ENCODE peak calls at places on chromosomes 2 and 18, in eight cellular contexts. P is right atrium auricular region, T is brain microvascular endothelial cell, E is HFF-Myc, U is mucosa of descending colon, M is kidney epithelial cell, R is tibial artery, I is astrocyte of the spinal cord. W is an unnamed sample.

GRCh38 chr2:160402997-160403979 is 90.3 kb downstream of the RBMS1 start:
- DNase-seq in P (no peak), T (no peak), E (no peak), U (no peak), M (no peak), R (no peak), I (no peak), W (no peak)

GRCh38 chr2:208929489-208929864 is 494.4 kb upstream of the MAP2 start:
- DNase-seq in P (no peak), T (no peak), E (no peak), U (no peak), M (peak; percentile 21), R (no peak), I (no peak), W (no peak)

GRCh38 chr2:182301093-182301492 is 125.7 kb downstream of the PDE1A start:
- DNase-seq in P (no peak), T (no peak), E (no peak), U (no peak), M (no peak), R (no peak), I (peak; percentile 23), W (no peak)

GRCh38 chr2:85409719-85410583 is at the start of gene CAPG:
- DNase-seq in P (no peak), T (no peak), E (no peak), U (peak; percentile 95), M (no peak), R (no peak), I (no peak), W (no peak)

GRCh38 chr2:163774862-163775261 is 39.1 kb upstream of the FIGN start:
- DNase-seq in P (no peak), T (peak; percentile 86), E (peak; percentile 4), U (no peak), M (peak; percentile 84), R (no peak), I (peak; percentile 86), W (peak; percentile 62)

GRCh38 chr18:21272016-21272582 is 30.1 kb downstream of the GREB1L start:
- DNase-seq in P (no peak), T (no peak), E (no peak), U (no peak), M (no peak), R (no peak), I (no peak), W (no peak)

GRCh38 chr2:237629739-237630138 is 2.4 kb downstream of the LRRFIP1 start:
- DNase-seq in P (no peak), T (peak; percentile 67), E (no peak), U (no peak), M (peak; percentile 65), R (no peak), I (peak; percentile 37), W (no peak)

GRCh38 chr2:187594801-187595200 is 40.6 kb upstream of the TFPI start:
- DNase-seq in P (no peak), T (no peak), E (no peak), U (no peak), M (no peak), R (no peak), I (peak; percentile 35), W (no peak)

GRCh38 chr2:159706385-159706980 is 5.8 kb upstream of the MARCHF7 start:
- DNase-seq in P (no peak), T (no peak), E (no peak), U (peak; percentile 24), M (no peak), R (no peak), I (no peak), W (no peak)

GRCh38 chr2:160407393-160408204 is 86.0 kb downstream of the RBMS1 start:
- DNase-seq in P (no peak), T (peak; percentile 35), E (no peak), U (peak; percentile 34), M (no peak), R (peak; percentile 75), I (peak; percentile 55), W (no peak)

GRCh38 chr2:119366649-119367471 is at the start of the genes C2orf76 and DBI:
- DNase-seq in P (peak; percentile 96), T (peak; percentile 88), E (peak; percentile 79), U (peak; percentile 95), M (peak; percentile 82), R (peak; percentile 97), I (peak; percentile 95), W (peak; percentile 83)

GRCh38 chr2:191863988-191864387 is 17.1 kb upstream of the CAVIN2 start:
- DNase-seq in P (no peak), T (peak; percentile 35), E (no peak), U (no peak), M (no peak), R (no peak), I (peak; percentile 30), W (no peak)

GRCh38 chr18:66668706-66669105 is 64.8 kb upstream of the CDH19 start:
- DNase-seq in P (no peak), T (no peak), E (no peak), U (no peak), M (no peak), R (no peak), I (no peak), W (no peak)

GRCh38 chr2:240467149-240467642 is 31.7 kb downstream of the GPC1 start:
- DNase-seq in P (no peak), T (no peak), E (no peak), U (no peak), M (no peak), R (no peak), I (no peak), W (no peak)

GRCh38 chr18:57802166-57802868 is 798 bp downstream of the ATP8B1 start:
- DNase-seq in P (peak; percentile 55), T (no peak), E (no peak), U (no peak), M (no peak), R (no peak), I (no peak), W (no peak)

GRCh38 chr2:176122266-176122632 is 270 bp upstream of the HOXD9 start:
- DNase-seq in P (no peak), T (no peak), E (no peak), U (no peak), M (no peak), R (no peak), I (no peak), W (no peak)

GRCh38 chr2:43759195-43759594 is 14.6 kb upstream of the DYNC2LI1 start:
- DNase-seq in P (no peak), T (peak; percentile 33), E (peak; percentile 29), U (no peak), M (peak; percentile 92), R (no peak), I (peak; percentile 77), W (no peak)

GRCh38 chr18:22538463-22538862 is 120.7 kb upstream of the CTAGE1 start:
- DNase-seq in P (peak; percentile 85), T (no peak), E (no peak), U (no peak), M (no peak), R (peak; percentile 85), I (peak; percentile 54), W (no peak)

GRCh38 chr2:28080911-28081310 is 190.4 kb downstream of the BABAM2 start:
- DNase-seq in P (no peak), T (no peak), E (peak; percentile 36), U (peak; percentile 16), M (peak; percentile 74), R (peak; percentile 66), I (peak; percentile 84), W (no peak)

DNA sequence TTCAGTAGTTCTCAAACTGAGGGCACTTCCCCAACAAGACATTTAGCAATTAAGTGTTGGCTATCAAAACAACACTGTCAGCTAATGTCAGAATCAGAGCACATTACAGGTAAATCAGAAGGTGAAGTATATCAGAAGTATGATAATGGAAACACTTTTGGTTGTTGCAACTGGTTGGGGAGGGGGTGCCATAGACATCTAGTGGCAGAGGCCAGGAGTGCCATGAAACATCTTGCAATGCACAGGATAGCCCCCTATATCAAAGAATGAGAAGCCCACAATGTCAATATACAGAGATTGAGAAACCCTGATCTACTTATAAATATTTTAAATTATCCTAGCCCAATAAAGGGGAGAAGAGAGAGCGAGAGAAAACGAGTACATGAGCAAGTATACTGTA is 4.9 kb upstream of the XPO1 start:
- DNase-seq in P (no peak), T (no peak), E (no peak), U (no peak), M (no peak), R (no peak), I (no peak), W (no peak)
- TF ChIP-seq CTCF in P (no peak), T (peak; percentile 13), E (no peak), U (no peak), M (no peak), R (no peak), I (no peak), W (peak; percentile 20)

GRCh38 chr2:62660087-62660486 is 45.4 kb upstream of the EHBP1 start:
- DNase-seq in P (no peak), T (no peak), E (no peak), U (no peak), M (no peak), R (no peak), I (peak; percentile 18), W (no peak)

GRCh38 chr2:62662548-62662947 is 43.0 kb upstream of the EHBP1 start:
- DNase-seq in P (no peak), T (no peak), E (no peak), U (no peak), M (no peak), R (no peak), I (peak; percentile 35), W (no peak)

GRCh38 chr2:62662131-62662530 is 43.4 kb upstream of the EHBP1 start:
- DNase-seq in P (no peak), T (no peak), E (no peak), U (no peak), M (no peak), R (no peak), I (no peak), W (no peak)

GRCh38 chr2:62660582-62661262 is 44.8 kb upstream of the EHBP1 start:
- DNase-seq in P (no peak), T (peak; percentile 87), E (no peak), U (no peak), M (peak; percentile 18), R (no peak), I (peak; percentile 91), W (peak; percentile 83)

DNA sequence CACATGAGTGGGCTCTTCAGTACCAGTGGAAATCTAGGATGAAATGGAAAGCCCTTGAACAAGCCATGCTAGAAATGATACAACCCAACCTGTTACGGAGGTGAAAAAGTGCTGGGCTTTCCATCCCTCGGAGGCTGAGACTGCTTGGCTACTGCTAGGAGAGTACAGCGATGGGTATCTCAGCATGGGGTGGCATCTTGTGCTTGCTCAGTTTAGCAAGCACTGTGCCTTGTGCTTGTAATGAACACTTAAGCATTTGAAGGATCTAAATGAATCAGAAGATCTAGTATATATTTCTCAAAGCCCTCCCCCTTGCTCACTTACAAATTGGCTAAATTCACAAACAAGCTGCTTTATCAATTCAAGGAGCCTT is 44.3 kb upstream of the EHBP1 start:
- DNase-seq in P (no peak), T (no peak), E (no peak), U (no peak), M (no peak), R (no peak), I (no peak), W (no peak)
- H3K4me3 ChIP-seq in P (no peak overlapping the region), T (no peak overlapping the region), E (no peak overlapping the region), U (no peak overlapping the region), M (no peak overlapping the region), R (no peak overlapping the region), I (no peak overlapping the region), W (no peak overlapping the region)

GRCh38 chr2:127429844-127430425 is 11.7 kb downstream of the PROC start:
- DNase-seq in P (peak; percentile 34), T (no peak), E (no peak), U (no peak), M (no peak), R (no peak), I (no peak), W (no peak)
- TF ChIP-seq CTCF in P (no peak), T (no peak), E (no peak), U (no peak), M (no peak), R (no peak), I (no peak), W (no peak)

GRCh38 chr2:106159867-106160785 is 34.0 kb downstream of the UXS1 start:
- DNase-seq in P (no peak), T (no peak), E (no peak), U (no peak), M (no peak), R (no peak), I (no peak), W (no peak)
- H3K4me3 ChIP-seq in P (no peak overlapping the region), T (no peak overlapping the region), E (no peak overlapping the region), U (no peak overlapping the region), M (no peak overlapping the region), R (no peak overlapping the region), I (no peak overlapping the region), W (no peak overlapping the region)

W was measured in astrocyte of the cerebellum.